ENCODE peak calls at places on chromosome 18, in eight cellular contexts. One of them, this sample, is unnamed.
A peak's percentile ranks its signal among the peaks of the same experiment; 100 is the strongest.

GRCh38 chr18:23721711-23722479 is 32.6 kb downstream of the LAMA3 start:
- DNase-seq in small intestine: peak; percentile 12
- DNase-seq in NCI-H1105: no peak
- DNase-seq in AG09319: no peak
- DNase-seq in neural progenitor cell: peak; percentile 19
- DNase-seq in A549: peak; percentile 24
- DNase-seq in caudate nucleus: no peak
- DNase-seq in heart right ventricle: no peak
- DNase-seq in this sample: no peak

GRCh38 chr18:13464432-13465125 is 246.0 kb downstream of the LDLRAD4 start:
- DNase-seq in small intestine: peak; percentile 46
- DNase-seq in NCI-H1105: no peak
- DNase-seq in AG09319: no peak
- DNase-seq in neural progenitor cell: no peak
- DNase-seq in A549: no peak
- DNase-seq in caudate nucleus: no peak
- DNase-seq in heart right ventricle: peak; percentile 62
- DNase-seq in this sample: peak; percentile 68

GRCh38 chr18:36798738-36799473 is 29.9 kb downstream of the TPGS2 start:
- DNase-seq in small intestine: no peak
- DNase-seq in NCI-H1105: no peak
- DNase-seq in AG09319: no peak
- DNase-seq in neural progenitor cell: peak; percentile 76
- DNase-seq in A549: no peak
- DNase-seq in caudate nucleus: no peak
- DNase-seq in heart right ventricle: no peak
- DNase-seq in this sample: no peak

GRCh38 chr18:73979742-73980141 is 167.9 kb downstream of the FBXO15 start:
- DNase-seq in small intestine: no peak
- DNase-seq in NCI-H1105: no peak
- DNase-seq in AG09319: peak; percentile 16
- DNase-seq in neural progenitor cell: no peak
- DNase-seq in A549: no peak
- DNase-seq in caudate nucleus: no peak
- DNase-seq in heart right ventricle: no peak
- DNase-seq in this sample: no peak

GRCh38 chr18:75489493-75490190 is 62.1 kb upstream of the SMIM21 start:
- DNase-seq in small intestine: no peak
- DNase-seq in NCI-H1105: no peak
- DNase-seq in AG09319: peak; percentile 72
- DNase-seq in neural progenitor cell: no peak
- DNase-seq in A549: peak; percentile 86
- DNase-seq in caudate nucleus: no peak
- DNase-seq in heart right ventricle: no peak
- DNase-seq in this sample: no peak

GRCh38 chr18:63264871-63265270 is 54.7 kb downstream of the BCL2 start:
- DNase-seq in small intestine: no peak
- DNase-seq in NCI-H1105: peak; percentile 96
- DNase-seq in AG09319: no peak
- DNase-seq in neural progenitor cell: no peak
- DNase-seq in A549: no peak
- DNase-seq in caudate nucleus: no peak
- DNase-seq in heart right ventricle: no peak
- DNase-seq in this sample: no peak

GRCh38 chr18:48790226-48790863 is 160.4 kb downstream of the SMAD7 start:
- DNase-seq in small intestine: no peak
- DNase-seq in NCI-H1105: no peak
- DNase-seq in AG09319: no peak
- DNase-seq in neural progenitor cell: no peak
- DNase-seq in A549: no peak
- DNase-seq in caudate nucleus: no peak
- DNase-seq in heart right ventricle: peak; percentile 89
- DNase-seq in this sample: no peak

GRCh38 chr18:53909668-53910067 is 314.8 kb downstream of the MBD2 start:
- DNase-seq in small intestine: peak; percentile 15
- DNase-seq in NCI-H1105: no peak
- DNase-seq in AG09319: peak; percentile 10
- DNase-seq in neural progenitor cell: no peak
- DNase-seq in A549: peak; percentile 27
- DNase-seq in caudate nucleus: no peak
- DNase-seq in heart right ventricle: no peak
- DNase-seq in this sample: no peak